ENCODE peak calls at places on chromosomes 2 and 18, in six cellular contexts. X is K562, H is HepG2, G is pancreas, Q is osteoblast, P is A549. A is an unnamed sample.

GRCh38 chr2:190382851-190383250 is 25.3 kb upstream of the MFSD6 start:
- DNase-seq in X (peak), H (peak), G (peak), Q (no peak), P (peak), A (peak)

GRCh38 chr2:133458280-133458679 is 110.0 kb downstream of the NCKAP5 start:
- DNase-seq in X (no peak), H (no peak), G (no peak), Q (no peak), P (no peak), A (peak)

GRCh38 chr18:52950153-52950552 is 610.2 kb downstream of the DCC start:
- DNase-seq in X (no peak), H (no peak), G (no peak), Q (no peak), P (no peak), A (no peak)

GRCh38 chr2:241564596-241565411 is 6.3 kb downstream of the BOK start:
- DNase-seq in X (no peak), H (no peak), G (no peak), Q (peak), P (no peak), A (no peak)

GRCh38 chr18:326846-327245 is 59.0 kb upstream of the THOC1 start:
- DNase-seq in X (no peak), H (no peak), G (no peak), Q (no peak), P (no peak), A (peak)

GRCh38 chr2:80073134-80073561 is 231.4 kb downstream of the LRRTM1 start:
- DNase-seq in X (peak), H (peak), G (peak), Q (peak), P (peak), A (peak)

GRCh38 chr2:218861645-218862318 is 2.2 kb downstream of the WNT6 start:
- DNase-seq in X (no peak), H (no peak), G (no peak), Q (peak), P (no peak), A (no peak)

GRCh38 chr2:32864337-32864736 is 82.4 kb upstream of the LTBP1 start:
- DNase-seq in X (no peak), H (no peak), G (no peak), Q (no peak), P (no peak), A (no peak)

GRCh38 chr2:9765611-9766531 is 77.4 kb upstream of the TAF1B start:
- DNase-seq in X (no peak), H (peak), G (no peak), Q (peak), P (no peak), A (no peak)

GRCh38 chr2:235638541-235639192 is 144.8 kb downstream of the AGAP1 start:
- DNase-seq in X (no peak), H (no peak), G (no peak), Q (no peak), P (no peak), A (no peak)

GRCh38 chr2:102130651-102130991 is 11.9 kb upstream of the IL1R1 start:
- DNase-seq in X (no peak), H (no peak), G (no peak), Q (no peak), P (no peak), A (no peak)

GRCh38 chr2:25347205-25347815 is 5.6 kb upstream of the DNMT3A start:
- DNase-seq in X (no peak), H (no peak), G (no peak), Q (no peak), P (no peak), A (no peak)

GRCh38 chr18:54147439-54147838 is 77.0 kb downstream of the MBD2 start:
- DNase-seq in X (no peak), H (no peak), G (no peak), Q (no peak), P (no peak), A (no peak)

GRCh38 chr2:27154481-27154880 is 5.7 kb downstream of the TCF23 start:
- DNase-seq in X (no peak), H (no peak), G (no peak), Q (no peak), P (no peak), A (no peak)

GRCh38 chr2:65045651-65046050 is 10.6 kb upstream of the CEP68 start:
- DNase-seq in X (no peak), H (no peak), G (no peak), Q (no peak), P (no peak), A (no peak)

GRCh38 chr18:54928236-54928635 is 31.0 kb downstream of the CCDC68 start:
- DNase-seq in X (no peak), H (no peak), G (no peak), Q (no peak), P (no peak), A (no peak)

GRCh38 chr2:27795093-27795834 is 23.7 kb downstream of the MRPL33 start:
- DNase-seq in X (no peak), H (peak), G (no peak), Q (no peak), P (no peak), A (no peak)

GRCh38 chr2:63977904-63978303 is 41.3 kb downstream of the VPS54 start:
- DNase-seq in X (no peak), H (no peak), G (no peak), Q (no peak), P (no peak), A (no peak)

GRCh38 chr2:63980794-63981193 is 38.4 kb downstream of the VPS54 start:
- DNase-seq in X (no peak), H (no peak), G (no peak), Q (no peak), P (no peak), A (no peak)

GRCh38 chr2:63975437-63976124 is 43.6 kb downstream of the VPS54 start:
- DNase-seq in X (peak), H (no peak), G (no peak), Q (no peak), P (no peak), A (no peak)

GRCh38 chr2:63981702-63982103 is 37.5 kb downstream of the VPS54 start:
- DNase-seq in X (no peak), H (peak), G (no peak), Q (no peak), P (no peak), A (no peak)

DNA sequence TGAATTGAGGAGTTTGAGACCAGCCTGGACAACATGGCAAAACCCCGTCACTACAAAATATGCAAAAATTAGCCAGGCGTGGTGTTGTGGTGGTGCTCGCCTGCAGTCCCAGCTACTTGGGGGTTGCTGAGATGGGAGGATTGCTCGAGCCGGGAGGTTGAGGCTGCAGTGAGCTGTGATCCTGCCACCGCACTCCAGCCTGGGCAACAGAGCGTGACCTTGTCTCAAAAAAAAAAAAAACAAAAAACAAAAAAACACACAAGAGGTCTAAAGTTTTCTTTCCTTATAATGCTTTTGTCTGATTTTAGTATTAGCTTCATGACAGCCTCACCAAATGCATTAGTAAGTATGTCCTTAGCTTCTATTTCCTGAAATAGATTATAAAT is 43.1 kb downstream of the VPS54 start:
- DNase-seq in X (no peak), H (no peak), G (no peak), Q (no peak), P (no peak), A (no peak)
- H3K27ac ChIP-seq in X (no peak), H (no peak), G (no peak), Q (no peak), P (no peak), A (no peak)

DNA sequence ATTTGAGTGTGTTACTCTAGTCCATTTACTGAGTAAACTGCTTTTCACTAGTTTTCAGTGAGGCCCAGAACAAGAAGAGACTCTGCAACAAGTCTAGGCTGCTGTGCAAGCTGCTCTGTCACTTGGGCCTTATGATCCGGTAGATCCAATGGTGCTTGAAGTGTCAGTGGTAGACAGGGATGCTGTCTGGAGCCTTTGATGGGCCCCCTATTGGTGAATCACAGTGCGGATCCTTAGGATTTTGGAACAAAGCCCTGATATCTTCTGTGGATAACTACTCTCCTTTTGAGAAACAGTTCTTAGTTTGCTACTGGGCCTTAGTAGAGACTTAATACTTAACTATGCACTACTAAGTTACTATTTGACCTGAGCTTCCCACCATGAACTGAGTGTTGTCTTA is 150.2 kb downstream of the TMEFF2 start:
- DNase-seq in X (no peak), H (no peak), G (no peak), Q (no peak), P (no peak), A (no peak)
- TF ChIP-seq CTCF in X (no peak), H (no peak), G (no peak), Q (no peak), P (no peak), A (no peak)

GRCh38 chr2:112092286-112093041 is 37.4 kb downstream of the TMEM87B start:
- DNase-seq in X (no peak), H (no peak), G (no peak), Q (no peak), P (no peak), A (no peak)
- H3K27ac ChIP-seq in X (no peak), H (no peak), G (no peak), Q (peak), P (no peak), A (no peak)

GRCh38 chr2:153291718-153292117 is 186.8 kb downstream of the RPRM start:
- DNase-seq in X (no peak), H (no peak), G (no peak), Q (no peak), P (no peak), A (no peak)

GRCh38 chr2:153287109-153287801 is 191.3 kb downstream of the RPRM start:
- DNase-seq in X (peak), H (peak), G (no peak), Q (no peak), P (peak), A (peak)
- TF ChIP-seq CTCF in X (peak), H (peak), G (peak), Q (no peak), P (peak), A (peak)